ENCODE peak calls at places on chromosomes 1 and 21, in four cellular contexts. One of them, this sample, is unnamed.

GRCh38 chr1:209363112-209363511 is 220.4 kb upstream of the CAMK1G start:
- DNase-seq in CD4-positive, alpha-beta T cell: no peak
- DNase-seq in IMR-90: no peak
- DNase-seq in thyroid gland: peak; percentile 2
- DNase-seq in this sample: peak; percentile 12

GRCh38 chr1:28582248-28582615 is 9.8 kb upstream of the RAB42 start:
- DNase-seq in CD4-positive, alpha-beta T cell: no peak
- DNase-seq in IMR-90: no peak
- DNase-seq in thyroid gland: no peak
- DNase-seq in this sample: no peak

GRCh38 chr21:30831194-30831765 is 1.7 kb upstream of the KRTAP7-1 start:
- DNase-seq in CD4-positive, alpha-beta T cell: no peak
- DNase-seq in IMR-90: no peak
- DNase-seq in thyroid gland: no peak
- DNase-seq in this sample: peak; percentile 8

GRCh38 chr1:158400901-158401300 is 1.6 kb upstream of the OR10T2 start:
- DNase-seq in CD4-positive, alpha-beta T cell: no peak
- DNase-seq in IMR-90: no peak
- DNase-seq in thyroid gland: no peak
- DNase-seq in this sample: no peak

GRCh38 chr1:8025061-8025670 is 943 bp downstream of the ERRFI1 start:
- DNase-seq in CD4-positive, alpha-beta T cell: no peak
- DNase-seq in IMR-90: no peak
- DNase-seq in thyroid gland: no peak
- DNase-seq in this sample: no peak

GRCh38 chr1:109199710-109200109 is 14.0 kb upstream of the SARS1 start:
- DNase-seq in CD4-positive, alpha-beta T cell: no peak
- DNase-seq in IMR-90: no peak
- DNase-seq in thyroid gland: no peak
- DNase-seq in this sample: no peak

GRCh38 chr1:110011527-110012041 is 22.8 kb upstream of the STRIP1 start:
- DNase-seq in CD4-positive, alpha-beta T cell: peak; percentile 9
- DNase-seq in IMR-90: peak; percentile 73
- DNase-seq in thyroid gland: no peak
- DNase-seq in this sample: peak; percentile 56

GRCh38 chr1:231924183-231924582 is 297.6 kb downstream of the DISC1 start:
- DNase-seq in CD4-positive, alpha-beta T cell: no peak
- DNase-seq in IMR-90: no peak
- DNase-seq in thyroid gland: no peak
- DNase-seq in this sample: no peak

GRCh38 chr1:14366361-14367018 is 232.0 kb upstream of the KAZN start:
- DNase-seq in CD4-positive, alpha-beta T cell: no peak
- DNase-seq in IMR-90: no peak
- DNase-seq in thyroid gland: peak; percentile 45
- DNase-seq in this sample: no peak

GRCh38 chr1:109499661-109500536 is 6.0 kb downstream of the CYB561D1 start:
- DNase-seq in CD4-positive, alpha-beta T cell: peak; percentile 68
- DNase-seq in IMR-90: peak; percentile 76
- DNase-seq in thyroid gland: no peak
- DNase-seq in this sample: peak; percentile 55

GRCh38 chr1:228830185-228830953 is 95.1 kb downstream of the RHOU start:
- DNase-seq in CD4-positive, alpha-beta T cell: no peak
- DNase-seq in IMR-90: no peak
- DNase-seq in thyroid gland: peak; percentile 98
- DNase-seq in this sample: peak; percentile 97
- H3K27me3 ChIP-seq in CD4-positive, alpha-beta T cell: no peaks in the 10 kb centered on the region
- H3K27me3 ChIP-seq in IMR-90: peaks cover 22% of the 10 kb centered on the region
- H3K27me3 ChIP-seq in thyroid gland: no peaks in the 10 kb centered on the region
- H3K27me3 ChIP-seq in this sample: no peaks in the 10 kb centered on the region

GRCh38 chr1:2024451-2024850 is 5.3 kb downstream of the GABRD start:
- DNase-seq in CD4-positive, alpha-beta T cell: no peak
- DNase-seq in IMR-90: no peak
- DNase-seq in thyroid gland: no peak
- DNase-seq in this sample: no peak
- H3K27me3 ChIP-seq in CD4-positive, alpha-beta T cell: peaks cover 43% of the 10 kb centered on the region
- H3K27me3 ChIP-seq in IMR-90: peaks cover 62% of the 10 kb centered on the region
- H3K27me3 ChIP-seq in thyroid gland: peaks cover 3% of the 10 kb centered on the region
- H3K27me3 ChIP-seq in this sample: no peaks in the 10 kb centered on the region

DNA sequence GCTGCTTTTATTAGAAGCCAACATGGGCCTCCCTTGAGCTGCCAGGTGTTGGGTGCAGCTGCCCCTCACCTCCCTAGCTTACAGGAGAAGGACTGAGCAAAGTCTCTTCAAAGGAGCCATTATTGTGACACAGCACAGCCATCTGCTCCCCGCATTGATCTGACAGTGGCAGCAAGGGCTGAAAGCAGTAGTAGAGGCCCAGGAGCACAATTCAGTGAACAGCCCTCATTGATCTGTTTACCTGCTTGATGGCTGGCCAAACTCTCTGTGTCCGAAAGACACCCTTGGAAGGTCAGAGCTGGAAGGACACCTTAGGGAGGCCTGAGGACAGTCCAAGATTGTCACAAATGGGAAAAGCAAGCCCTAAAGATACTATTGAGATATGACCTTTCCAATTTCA is 14.5 kb downstream of the HMGB4 start:
- DNase-seq in CD4-positive, alpha-beta T cell: no peak
- DNase-seq in IMR-90: no peak
- DNase-seq in thyroid gland: no peak
- DNase-seq in this sample: no peak
- H3K27me3 ChIP-seq in CD4-positive, alpha-beta T cell: peaks cover 4% of the 10 kb centered on the region
- H3K27me3 ChIP-seq in IMR-90: no peaks in the 10 kb centered on the region
- H3K27me3 ChIP-seq in thyroid gland: no peaks in the 10 kb centered on the region
- H3K27me3 ChIP-seq in this sample: no peaks in the 10 kb centered on the region

DNA sequence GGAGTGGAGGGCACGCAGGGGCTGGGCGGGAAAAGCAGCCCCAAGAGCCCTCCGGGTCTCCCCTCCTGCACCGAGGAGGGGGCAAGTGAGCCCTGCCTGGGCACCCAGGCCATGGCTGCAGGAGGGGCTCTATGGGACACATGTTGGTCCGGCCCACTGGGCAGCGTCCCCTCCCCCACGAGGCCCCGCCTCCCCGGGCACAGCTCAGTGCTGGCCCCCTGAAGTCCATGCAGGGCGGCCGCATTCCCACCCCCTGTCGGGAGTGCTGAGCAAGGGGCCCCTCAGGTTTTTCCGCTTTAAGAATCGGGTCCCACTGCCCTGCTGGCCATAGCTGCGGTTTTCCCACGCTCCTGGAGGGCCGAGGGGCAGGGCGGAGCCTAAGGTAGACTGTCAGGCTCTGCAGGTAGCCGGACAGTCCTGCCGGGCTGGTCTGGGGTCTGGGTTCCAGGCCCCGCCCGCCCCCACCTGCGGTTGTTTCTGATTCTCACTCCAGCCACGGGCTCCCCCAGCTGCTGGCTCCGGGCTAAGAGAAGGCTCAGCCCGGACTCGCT is 43.5 kb upstream of the CCDC27 start:
- DNase-seq in CD4-positive, alpha-beta T cell: no peak
- DNase-seq in IMR-90: no peak
- DNase-seq in thyroid gland: no peak
- DNase-seq in this sample: peak; percentile 53
- H3K27me3 ChIP-seq in CD4-positive, alpha-beta T cell: peaks cover 25% of the 10 kb centered on the region
- H3K27me3 ChIP-seq in IMR-90: peaks cover 65% of the 10 kb centered on the region
- H3K27me3 ChIP-seq in thyroid gland: no peaks in the 10 kb centered on the region
- H3K27me3 ChIP-seq in this sample: no peaks in the 10 kb centered on the region

This sample was measured in body of pancreas.